ENCODE peak calls at places on chromosome 15, in seven cellular contexts. V, B, C, M, K, T and S are unnamed samples.

GRCh38 chr15:65245096-65245849 is 34.0 kb upstream of the CILP start:
- DNase-seq in C (peak; percentile 88), M (peak; percentile 21), T (no peak), K (peak; percentile 23), V (peak; percentile 68), B (peak; percentile 26), S (no peak)

GRCh38 chr15:95405447-95405846 is 925.1 kb upstream of the NR2F2 start:
- DNase-seq in C (peak; percentile 62), K (no peak), M (no peak), T (no peak), V (peak; percentile 75), B (no peak), S (no peak)

GRCh38 chr15:85542895-85543331 is 162.5 kb downstream of the AKAP13 start:
- DNase-seq in M (no peak), B (no peak), T (no peak), K (no peak), C (peak; percentile 43), V (peak; percentile 13), S (no peak)

GRCh38 chr15:68550498-68551295 is 28.1 kb upstream of the CORO2B start:
- DNase-seq in T (peak; percentile 78), B (peak; percentile 67), C (peak; percentile 44), V (peak; percentile 60), M (peak; percentile 81), K (peak; percentile 82), S (peak; percentile 68)

GRCh38 chr15:82117296-82117695 is 71.5 kb upstream of the MEX3B start:
- DNase-seq in V (no peak), M (no peak), C (no peak), T (no peak), B (no peak), K (no peak), S (no peak)

GRCh38 chr15:88250826-88251225 is 5.7 kb downstream of the NTRK3 start:
- DNase-seq in C (no peak), T (no peak), K (no peak), B (no peak), V (no peak), M (no peak), S (no peak)

GRCh38 chr15:73624530-73624929 is 8.7 kb downstream of the NPTN start:
- DNase-seq in T (no peak), V (peak; percentile 64), M (no peak), C (peak; percentile 72), K (no peak), B (no peak), S (no peak)

GRCh38 chr15:57547243-57547755 is 44.4 kb upstream of the MYZAP start:
- DNase-seq in B (no peak), C (no peak), V (no peak), K (peak; percentile 45), M (no peak), T (no peak), S (no peak)

GRCh38 chr15:72063186-72063585 is 54.8 kb downstream of the MYO9A start:
- DNase-seq in K (no peak), B (no peak), M (no peak), V (no peak), C (peak; percentile 22), T (no peak), S (no peak)

GRCh38 chr15:25799906-25800700 is 63.0 kb downstream of the ATP10A start:
- DNase-seq in C (no peak), B (no peak), M (no peak), T (peak; percentile 25), V (no peak), K (no peak), S (no peak)

GRCh38 chr15:78079296-78080087 is 2.0 kb upstream of the TBC1D2B start:
- DNase-seq in B (no peak), V (no peak), M (peak; percentile 9), K (peak; percentile 35), T (no peak), C (no peak), S (no peak)

GRCh38 chr15:81909229-81910087 is 136.4 kb downstream of the MEX3B start:
- DNase-seq in C (peak; percentile 42), T (no peak), M (no peak), B (no peak), K (no peak), V (peak; percentile 61), S (no peak)

GRCh38 chr15:69200773-69201745 is 40.6 kb downstream of the GLCE start:
- DNase-seq in K (no peak), M (no peak), V (no peak), T (no peak), B (no peak), C (no peak), S (no peak)

GRCh38 chr15:31179683-31180082 is 78.2 kb upstream of the TRPM1 start:
- DNase-seq in T (peak; percentile 42), C (no peak), M (no peak), V (no peak), K (no peak), B (no peak), S (no peak)

GRCh38 chr15:48388937-48389309 is 57.7 kb downstream of the DUT start:
- DNase-seq in C (no peak), V (no peak), K (no peak), M (no peak), B (no peak), T (no peak), S (no peak)

GRCh38 chr15:60737217-60737616 is 258.3 kb upstream of the ICE2 start:
- DNase-seq in C (no peak), T (no peak), M (no peak), V (no peak), K (no peak), B (no peak), S (no peak)

GRCh38 chr15:81485806-81486205 is 111.8 kb upstream of the TMC3 start:
- DNase-seq in V (no peak), B (no peak), M (no peak), T (no peak), K (no peak), C (no peak), S (no peak)

GRCh38 chr15:52710050-52710709 is 31.0 kb upstream of the ATOSA start:
- DNase-seq in C (no peak), T (peak; percentile 36), V (no peak), K (no peak), B (no peak), M (no peak), S (no peak)

GRCh38 chr15:85692873-85693272 is 101.9 kb downstream of the KLHL25 start:
- DNase-seq in V (no peak), M (no peak), B (no peak), C (no peak), K (no peak), T (no peak), S (no peak)

GRCh38 chr15:85339976-85340665 is 40.3 kb upstream of the AKAP13 start:
- DNase-seq in V (no peak), M (no peak), T (no peak), K (no peak), B (no peak), C (peak; percentile 42), S (no peak)

GRCh38 chr15:86624261-86625036 is 544.8 kb downstream of the AGBL1 start:
- DNase-seq in K (peak; percentile 89), V (peak; percentile 85), T (peak; percentile 88), C (peak; percentile 6), M (peak; percentile 12), B (no peak), S (peak; percentile 97)

GRCh38 chr15:90808517-90808939 is 59.9 kb upstream of the FURIN start:
- DNase-seq in M (no peak), T (no peak), B (no peak), V (no peak), C (no peak), K (no peak), S (no peak)

GRCh38 chr15:42939841-42940240 is 19.3 kb upstream of the TTBK2 start:
- DNase-seq in K (no peak), V (no peak), C (no peak), M (no peak), T (no peak), B (no peak), S (no peak)

GRCh38 chr15:27671794-27672438 is 427.2 kb downstream of the OCA2 start:
- DNase-seq in K (no peak), C (no peak), T (no peak), B (no peak), V (no peak), M (no peak), S (no peak)

GRCh38 chr15:92653836-92654524 is 1.6 kb downstream of the FAM174B start:
- DNase-seq in K (peak; percentile 50), V (no peak), T (no peak), B (peak; percentile 44), C (no peak), M (peak; percentile 87), S (no peak)

GRCh38 chr15:27865323-27865922 is 233.7 kb downstream of the OCA2 start:
- DNase-seq in T (no peak), K (no peak), M (no peak), C (no peak), B (no peak), V (no peak), S (no peak)

GRCh38 chr15:57375827-57376694 is at the start of gene CGNL1:
- DNase-seq in C (no peak), K (peak; percentile 85), M (peak; percentile 64), T (peak; percentile 58), B (no peak), V (no peak), S (peak; percentile 49)

GRCh38 chr15:66702770-66703539 is 919 bp downstream of the SMAD6 start:
- DNase-seq in T (no peak), M (peak; percentile 36), C (no peak), K (peak; percentile 51), V (no peak), B (no peak), S (no peak)
- H3K27ac ChIP-seq in T (no peak overlapping the region), M (peak overlapping the region; percentile 85), C (peak overlapping the region; percentile 80), K (peak overlapping the region; percentile 97), V (peak overlapping the region; percentile 66), B (peak overlapping the region; percentile 44), S (peak overlapping the region; percentile 94)

GRCh38 chr15:29364429-29365078 is 94.9 kb upstream of the NSMCE3 start:
- DNase-seq in T (peak; percentile 44), V (peak; percentile 69), C (peak; percentile 86), K (peak; percentile 57), M (no peak), B (no peak), S (peak; percentile 13)
- TF ChIP-seq CTCF in T (peak; percentile 63), V (peak; percentile 36), C (no peak), K (peak; percentile 32), M (no peak), B (no peak), S (no peak)

DNA sequence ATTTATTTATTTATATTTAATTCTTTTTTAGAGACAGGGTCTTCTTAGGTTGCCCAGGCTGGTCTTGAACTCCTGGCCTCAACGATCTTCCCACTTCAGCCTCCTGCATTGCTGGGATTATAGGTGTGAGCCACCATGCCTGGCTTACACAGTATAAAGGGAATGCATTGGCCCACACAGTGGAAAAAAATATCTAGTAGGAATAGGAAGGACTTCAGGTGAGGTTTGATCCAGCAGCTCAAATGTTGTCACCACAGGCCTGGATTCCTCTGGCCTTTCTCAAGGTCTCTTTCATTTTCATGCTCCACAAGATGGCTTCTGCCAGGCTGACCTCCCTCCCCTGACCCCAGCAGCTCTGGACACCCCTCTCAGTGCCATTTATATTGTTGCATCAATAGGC is 2.1 kb upstream of the SPTBN5 start:
- DNase-seq in M (no peak), V (no peak), B (no peak), C (no peak), K (no peak), T (no peak), S (no peak)
- H3K27ac ChIP-seq in M (no peak overlapping the region), V (no peak overlapping the region), B (no peak overlapping the region), C (no peak overlapping the region), K (no peak overlapping the region), T (no peak overlapping the region), S (peak overlapping the region; percentile 97)

GRCh38 chr15:98002874-98003273 is 42.4 kb downstream of the ARRDC4 start:
- DNase-seq in V (no peak), B (no peak), C (no peak), K (no peak), T (no peak), M (no peak), S (no peak)
- TF ChIP-seq CTCF in V (no peak), B (no peak), C (no peak), K (no peak), T (no peak), M (no peak), S (no peak)

GRCh38 chr15:45640610-45641009 is 5.8 kb downstream of the SQOR start:
- DNase-seq in M (no peak), K (no peak), B (no peak), T (no peak), C (peak; percentile 96), V (peak; percentile 62), S (peak; percentile 90)
- H3K27ac ChIP-seq in M (peak overlapping the region; percentile 80), K (no peak overlapping the region), B (peak overlapping the region; percentile 88), T (no peak overlapping the region), C (peak overlapping the region; percentile 94), V (peak overlapping the region; percentile 61), S (peak overlapping the region; percentile 83)